ENCODE peak calls at places on chromosomes 7 and 10, in six cellular contexts. M, J, F, A, U and O are unnamed samples.
A peak's percentile ranks its signal among the peaks of the same experiment; 100 is the strongest.

GRCh38 chr7:123271231-123271630 is 71.5 kb upstream of the SLC13A1 start:
- DNase-seq in M (no peak), J (no peak), U (no peak), F (no peak), A (no peak), O (no peak)

GRCh38 chr10:7541137-7542087 is 125.4 kb downstream of the ITIH5 start:
- DNase-seq in J (no peak), U (peak; percentile 62), M (peak; percentile 76), F (no peak), A (peak; percentile 67), O (no peak)

GRCh38 chr10:44749141-44749540 is 162.0 kb upstream of the TMEM72 start:
- DNase-seq in J (no peak), U (no peak), A (no peak), F (no peak), M (no peak), O (no peak)

GRCh38 chr10:33336606-33337334 is 2.3 kb upstream of the NRP1 start:
- DNase-seq in M (peak; percentile 88), U (peak; percentile 66), F (no peak), A (peak; percentile 76), J (no peak), O (no peak)

GRCh38 chr10:61836888-61837747 is 64.4 kb upstream of the ARID5B start:
- DNase-seq in M (no peak), A (no peak), F (no peak), U (peak; percentile 72), J (no peak), O (no peak)

GRCh38 chr7:152565731-152566130 is 110.2 kb downstream of the XRCC2 start:
- DNase-seq in M (no peak), A (no peak), U (no peak), J (no peak), F (no peak), O (peak; percentile 35)

GRCh38 chr7:117282239-117282812 is 40.5 kb downstream of the WNT2 start:
- DNase-seq in F (no peak), A (no peak), M (no peak), U (no peak), J (no peak), O (no peak)

GRCh38 chr10:124093076-124093773 is at the start of gene CHST15:
- DNase-seq in J (no peak), F (no peak), M (peak; percentile 75), A (peak; percentile 75), U (peak; percentile 38), O (peak; percentile 93)

GRCh38 chr7:26397786-26398435 is 106.2 kb downstream of the SNX10 start:
- DNase-seq in A (peak; percentile 78), U (peak; percentile 54), M (peak; percentile 71), F (no peak), J (no peak), O (peak; percentile 90)

GRCh38 chr10:90856964-90857634 is 740 bp downstream of the HTR7 start:
- DNase-seq in U (peak; percentile 45), J (no peak), A (peak; percentile 42), F (no peak), M (no peak), O (no peak)

GRCh38 chr10:131352765-131353290 is 41.3 kb upstream of the TCERG1L start:
- DNase-seq in U (no peak), A (no peak), M (no peak), F (no peak), J (no peak), O (no peak)

GRCh38 chr10:133150656-133151055 is 9.4 kb upstream of the KNDC1 start:
- DNase-seq in J (no peak), U (no peak), F (no peak), M (no peak), A (no peak), O (no peak)

GRCh38 chr10:49058341-49059255 is 56.7 kb downstream of the VSTM4 start:
- DNase-seq in U (peak; percentile 15), M (no peak), J (no peak), A (peak; percentile 68), F (no peak), O (no peak)

GRCh38 chr10:24603333-24603732 is 120.4 kb downstream of the ARHGAP21 start:
- DNase-seq in M (no peak), U (peak; percentile 76), A (no peak), F (no peak), J (no peak), O (no peak)

GRCh38 chr10:127524869-127525268 is 24.2 kb upstream of the NPS start:
- DNase-seq in F (no peak), J (no peak), A (no peak), M (no peak), U (peak; percentile 39), O (no peak)

GRCh38 chr7:2853147-2853546 is 9.0 kb upstream of the GNA12 start:
- DNase-seq in M (no peak), U (peak; percentile 53), F (no peak), A (peak; percentile 65), J (no peak), O (no peak)

GRCh38 chr10:1504286-1504685 is 233.0 kb downstream of the ADARB2 start:
- DNase-seq in U (no peak), J (no peak), F (no peak), A (no peak), M (peak; percentile 19), O (no peak)

GRCh38 chr10:36115364-36115763 is 473.3 kb upstream of the FZD8 start:
- DNase-seq in F (no peak), A (no peak), U (no peak), J (no peak), M (no peak), O (no peak)

GRCh38 chr10:32972454-32972853 is 14.4 kb upstream of the ITGB1 start:
- DNase-seq in U (no peak), F (no peak), M (no peak), A (no peak), J (no peak), O (no peak)

GRCh38 chr7:83957333-83957732 is 237.3 kb downstream of the SEMA3A start:
- DNase-seq in M (no peak), A (no peak), J (no peak), U (no peak), F (no peak), O (no peak)

GRCh38 chr7:125878235-125878928 is 948.8 kb upstream of the POT1 start:
- DNase-seq in J (no peak), M (no peak), A (no peak), F (no peak), U (no peak), O (no peak)

GRCh38 chr7:2862831-2863361 is 18.8 kb upstream of the GNA12 start:
- DNase-seq in U (no peak), F (no peak), A (no peak), J (peak; percentile 21), M (no peak), O (no peak)

GRCh38 chr7:92910076-92910475 is 73.7 kb upstream of the CDK6 start:
- DNase-seq in U (no peak), F (no peak), J (no peak), M (no peak), A (no peak), O (no peak)

GRCh38 chr7:22726849-22727792 is at the start of gene IL6:
- DNase-seq in J (no peak), A (peak; percentile 90), F (no peak), M (peak; percentile 93), U (peak; percentile 97), O (peak; percentile 95)

GRCh38 chr7:68720722-68721121 is 877.6 kb upstream of the AUTS2 start:
- DNase-seq in F (no peak), U (no peak), M (no peak), A (no peak), J (no peak), O (no peak)

GRCh38 chr7:22350466-22351328 is 6.3 kb downstream of the RAPGEF5 start:
- DNase-seq in F (no peak), J (no peak), U (peak; percentile 76), M (no peak), A (no peak), O (no peak)

GRCh38 chr10:55400075-55400474 is 599.0 kb upstream of the PCDH15 start:
- DNase-seq in M (no peak), U (peak; percentile 34), F (no peak), J (no peak), A (no peak), O (no peak)

GRCh38 chr7:158734861-158735260 is 30.3 kb upstream of the NCAPG2 start:
- DNase-seq in J (no peak), F (no peak), M (no peak), A (no peak), U (peak; percentile 33), O (no peak)

GRCh38 chr7:129110575-129111376 is 33.7 kb upstream of the TSPAN33 start:
- DNase-seq in F (no peak), M (no peak), U (no peak), J (no peak), A (no peak), O (no peak)

GRCh38 chr7:48839108-48839507 is 85.2 kb upstream of the CDC14C start:
- DNase-seq in M (no peak), A (no peak), U (no peak), J (no peak), F (no peak), O (no peak)

GRCh38 chr10:78341953-78342614 is 308.4 kb downstream of the RPS24 start:
- DNase-seq in M (no peak), F (no peak), U (no peak), J (no peak), A (no peak), O (peak; percentile 5)

GRCh38 chr7:75915416-75916156 is 631 bp downstream of the POR start:
- DNase-seq in J (peak; percentile 4), A (peak; percentile 62), M (no peak), F (no peak), U (peak; percentile 55), O (peak; percentile 37)

GRCh38 chr10:61835069-61835908 is 66.2 kb upstream of the ARID5B start:
- DNase-seq in J (no peak), F (no peak), A (no peak), U (peak; percentile 83), M (no peak), O (no peak)

GRCh38 chr7:117582219-117582704 is 102.4 kb downstream of the CFTR start:
- DNase-seq in A (peak; percentile 63), U (peak; percentile 47), M (peak; percentile 74), J (no peak), F (no peak), O (no peak)

GRCh38 chr7:134458806-134459698 is at the start of gene AKR1B1:
- DNase-seq in M (peak; percentile 95), F (peak; percentile 66), U (peak; percentile 94), J (peak; percentile 74), A (peak; percentile 96), O (peak; percentile 98)
- H3K4me3 ChIP-seq in M (peak within 1 kb of the TSS; percentile 97), F (peak within 1 kb of the TSS; percentile 77), U (peak within 1 kb of the TSS; percentile 87), J (peak within 1 kb of the TSS; percentile 48), A (peak within 1 kb of the TSS; percentile 90), O (peak within 1 kb of the TSS; percentile 85)

DNA sequence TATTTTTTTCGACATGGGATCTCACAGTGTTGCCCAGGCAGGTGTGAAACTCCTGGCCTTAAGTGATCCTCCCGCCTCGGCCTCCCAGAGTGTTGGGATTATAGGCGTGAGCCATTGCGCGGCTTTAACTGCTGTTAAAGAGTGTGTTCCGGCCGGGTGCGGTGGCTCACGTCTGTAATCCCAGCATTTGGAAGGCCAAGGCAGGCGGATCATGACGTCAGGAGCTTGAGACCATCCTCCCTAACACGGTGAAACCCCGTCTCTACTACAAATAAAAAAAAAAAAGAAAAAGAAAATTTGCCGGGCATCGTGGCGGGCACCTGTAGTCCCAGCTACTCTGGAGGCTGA is 1.1 kb downstream of the RABGEF1 start:
- DNase-seq in J (no peak), A (no peak), F (no peak), U (peak; percentile 69), M (no peak), O (no peak)
- H3K27ac ChIP-seq in J (peak overlapping the region; percentile 95), A (peak overlapping the region; percentile 99), F (peak overlapping the region; percentile 94), U (peak overlapping the region; percentile 96), M (peak overlapping the region; percentile 98), O (peak overlapping the region; percentile 97)

GRCh38 chr7:81990395-81990794 is 220.5 kb upstream of the HGF start:
- DNase-seq in F (no peak), J (no peak), U (peak; percentile 71), M (no peak), A (no peak), O (no peak)
- H3K27me3 ChIP-seq in F (no peaks in the 10 kb centered on the region), J (no peaks in the 10 kb centered on the region), U (no peaks in the 10 kb centered on the region), M (no peaks in the 10 kb centered on the region), A (no peaks in the 10 kb centered on the region), O (no peaks in the 10 kb centered on the region)

GRCh38 chr10:21687197-21687993 is 153.4 kb downstream of the MLLT10 start:
- DNase-seq in J (no peak), M (no peak), U (peak; percentile 64), A (no peak), F (no peak), O (no peak)
- H3K4me3 ChIP-seq in J (no peak overlapping the region), M (no peak overlapping the region), U (no peak overlapping the region), A (no peak overlapping the region), F (no peak overlapping the region), O (no peak overlapping the region)